ENCODE peak calls at places on chromosome 2, in nine cellular contexts. Y, Z, I, P, H, O, V, W and G are unnamed samples.

GRCh38 chr2:112714836-112715631 is 5.8 kb upstream of the NT5DC4 start:
- DNase-seq in Y (no peak), Z (no peak), I (no peak), P (peak), H (no peak), O (peak), V (no peak), W (no peak), G (no peak)

GRCh38 chr2:133676392-133677130 is 108.3 kb upstream of the NCKAP5 start:
- DNase-seq in Y (no peak), Z (no peak), I (no peak), P (no peak), H (no peak), O (no peak), V (no peak), W (no peak), G (no peak)

GRCh38 chr2:27408601-27409320 is 630 bp downstream of the PPM1G start:
- DNase-seq in Y (peak), Z (peak), I (peak), P (peak), H (no peak), O (no peak), V (peak), W (no peak), G (no peak)

GRCh38 chr2:25273985-25274550 is 67.7 kb downstream of the DNMT3A start:
- DNase-seq in Y (no peak), Z (no peak), I (no peak), P (no peak), H (no peak), O (no peak), V (peak), W (no peak), G (no peak)

GRCh38 chr2:68018727-68019126 is 44.1 kb downstream of the C1D start:
- DNase-seq in Y (no peak), Z (no peak), I (no peak), P (peak), H (no peak), O (no peak), V (no peak), W (no peak), G (no peak)

GRCh38 chr2:161136194-161136593 is 24.0 kb upstream of the TANK start:
- DNase-seq in Y (no peak), Z (no peak), I (no peak), P (no peak), H (no peak), O (no peak), V (no peak), W (no peak), G (no peak)

GRCh38 chr2:199118701-199119241 is 339.0 kb downstream of the SATB2 start:
- DNase-seq in Y (no peak), Z (no peak), I (no peak), P (no peak), H (no peak), O (no peak), V (no peak), W (no peak), G (no peak)

GRCh38 chr2:19048593-19049264 is 309.7 kb downstream of the OSR1 start:
- DNase-seq in Y (no peak), Z (peak), I (no peak), P (peak), H (peak), O (no peak), V (no peak), W (no peak), G (no peak)

GRCh38 chr2:232927793-232928563 is 57.9 kb downstream of the SNORC start:
- DNase-seq in Y (no peak), Z (no peak), I (peak), P (peak), H (no peak), O (no peak), V (no peak), W (peak), G (peak)

GRCh38 chr2:160558531-160558930 is 64.9 kb upstream of the RBMS1 start:
- DNase-seq in Y (no peak), Z (no peak), I (no peak), P (no peak), H (no peak), O (no peak), V (no peak), W (no peak), G (no peak)

GRCh38 chr2:2294183-2294675 is 36.8 kb downstream of the MYT1L start:
- DNase-seq in Y (no peak), Z (no peak), I (no peak), P (no peak), H (no peak), O (no peak), V (no peak), W (no peak), G (no peak)

GRCh38 chr2:46164581-46165301 is 132.5 kb upstream of the EPAS1 start:
- DNase-seq in Y (no peak), Z (peak), I (no peak), P (peak), H (no peak), O (peak), V (peak), W (no peak), G (no peak)

GRCh38 chr2:128633501-128633900 is 314.8 kb upstream of the HS6ST1 start:
- DNase-seq in Y (no peak), Z (no peak), I (no peak), P (no peak), H (no peak), O (no peak), V (no peak), W (no peak), G (no peak)

GRCh38 chr2:149490296-149490695 is 97.3 kb downstream of the MMADHC start:
- DNase-seq in Y (no peak), Z (no peak), I (no peak), P (peak), H (no peak), O (no peak), V (no peak), W (no peak), G (no peak)

GRCh38 chr2:15667579-15668556 is 76.2 kb downstream of the DDX1 start:
- DNase-seq in Y (no peak), Z (no peak), I (no peak), P (peak), H (no peak), O (peak), V (no peak), W (no peak), G (no peak)

GRCh38 chr2:137865954-137866540 is 98.2 kb upstream of the HNMT start:
- DNase-seq in Y (peak), Z (peak), I (peak), P (peak), H (peak), O (peak), V (no peak), W (peak), G (no peak)

GRCh38 chr2:127537142-127537541 is 1.7 kb downstream of the MYO7B start:
- DNase-seq in Y (no peak), Z (no peak), I (no peak), P (no peak), H (no peak), O (no peak), V (no peak), W (no peak), G (no peak)

GRCh38 chr2:215680605-215681598 is 245.0 kb upstream of the FN1 start:
- DNase-seq in Y (peak), Z (no peak), I (no peak), P (peak), H (peak), O (peak), V (no peak), W (no peak), G (no peak)

DNA sequence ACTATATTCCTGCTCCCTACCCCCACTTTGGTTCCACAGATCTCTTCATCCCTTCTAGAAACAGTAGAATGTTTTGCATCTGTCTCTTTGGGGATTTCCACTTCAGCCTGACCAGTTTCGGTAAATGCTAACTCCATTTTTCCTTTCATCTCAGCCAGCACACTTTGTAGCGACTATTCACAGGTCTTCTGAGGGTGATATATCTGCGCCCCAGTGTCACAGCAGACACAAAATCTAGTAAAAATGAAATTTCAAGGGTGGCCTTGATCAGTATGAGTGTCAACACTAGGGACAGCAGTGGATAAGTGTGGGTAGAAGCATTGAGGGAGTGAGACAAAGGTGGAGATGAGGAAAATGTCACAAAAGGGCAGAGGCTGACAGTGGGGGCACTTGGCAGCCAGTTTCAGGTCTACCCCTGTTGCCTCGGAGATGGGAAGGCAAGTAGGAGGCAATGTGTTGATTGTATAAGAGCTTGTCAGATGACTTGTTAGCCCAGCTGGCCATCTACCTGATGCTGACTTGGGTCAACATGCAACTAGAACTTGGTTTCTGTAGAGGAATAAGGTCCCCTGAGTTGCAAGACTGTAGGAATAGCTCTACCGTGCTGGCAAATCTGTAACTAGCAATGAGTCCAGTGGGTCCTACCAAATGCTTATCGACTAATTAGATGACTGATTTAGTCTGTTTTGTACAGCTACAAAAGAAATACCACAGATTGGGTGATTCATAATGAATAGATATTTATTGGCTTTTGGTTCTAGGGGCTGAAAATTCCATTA is 60.7 kb downstream of the CXCR4 start:
- DNase-seq in Y (peak), Z (no peak), I (peak), P (no peak), H (no peak), O (no peak), V (no peak), W (no peak), G (no peak)
- TF ChIP-seq CTCF in Y (no peak), Z (no peak), I (no peak), P (no peak), H (no peak), O (no peak), V (no peak), W (no peak), G (no peak)

DNA sequence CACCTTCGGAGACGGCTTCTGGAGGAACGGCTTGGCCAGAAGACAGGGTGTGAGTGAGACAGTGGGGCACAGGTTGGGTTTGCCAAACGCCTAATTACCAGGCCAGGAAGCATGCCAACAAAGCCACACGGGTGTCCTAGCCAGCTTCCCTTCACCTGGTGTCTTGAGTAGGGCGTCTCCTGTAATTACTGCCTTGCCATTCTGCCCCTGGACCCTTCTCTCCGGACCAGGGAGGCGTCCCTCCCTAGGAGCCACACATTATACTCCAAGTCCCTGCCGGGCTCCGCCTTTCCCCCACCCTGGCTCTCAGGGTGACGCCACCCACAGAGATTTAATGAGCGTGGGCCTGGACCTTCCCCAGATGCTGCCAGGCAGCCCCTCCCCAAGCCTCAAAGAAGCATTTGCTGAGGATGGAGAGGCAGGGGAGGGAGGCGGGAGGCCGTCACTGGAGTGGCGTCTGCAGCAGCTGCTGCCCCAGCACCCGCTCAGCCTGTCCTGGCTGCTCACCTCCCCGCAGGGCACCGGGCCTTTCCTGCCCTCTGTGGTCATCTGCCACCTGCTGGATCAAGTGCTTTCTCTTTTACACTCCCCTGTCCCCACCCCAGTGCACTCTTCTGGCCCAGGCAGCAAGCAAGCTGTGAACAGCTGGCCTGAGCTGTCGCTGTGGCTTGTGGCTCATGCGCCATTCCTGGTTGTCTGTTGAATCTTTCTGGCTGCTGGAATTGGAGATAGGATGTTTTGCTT is 20.7 kb downstream of the FOSL2 start:
- DNase-seq in Y (no peak), Z (peak), I (no peak), P (no peak), H (no peak), O (no peak), V (no peak), W (no peak), G (no peak)
- TF ChIP-seq CTCF in Y (no peak), Z (no peak), I (no peak), P (peak), H (peak), O (peak), V (no peak), W (no peak), G (no peak)

GRCh38 chr2:206833291-206833690 is 67.9 kb downstream of the FASTKD2 start:
- DNase-seq in Y (no peak), Z (no peak), I (no peak), P (no peak), H (no peak), O (no peak), V (no peak), W (no peak), G (no peak)
- TF ChIP-seq CTCF in Y (no peak), Z (no peak), I (no peak), P (no peak), H (no peak), O (no peak), V (no peak), W (no peak), G (no peak)

GRCh38 chr2:231386446-231386845 is 9.1 kb upstream of the B3GNT7 start:
- DNase-seq in Y (no peak), Z (no peak), I (no peak), P (peak), H (no peak), O (peak), V (no peak), W (no peak), G (no peak)

GRCh38 chr2:231385429-231385828 is 10.1 kb upstream of the B3GNT7 start:
- DNase-seq in Y (no peak), Z (no peak), I (no peak), P (no peak), H (no peak), O (no peak), V (no peak), W (no peak), G (no peak)

GRCh38 chr2:231390667-231391066 is 4.8 kb upstream of the B3GNT7 start:
- DNase-seq in Y (no peak), Z (no peak), I (no peak), P (no peak), H (no peak), O (no peak), V (no peak), W (no peak), G (no peak)

GRCh38 chr2:231388725-231389346 is 6.7 kb upstream of the B3GNT7 start:
- DNase-seq in Y (no peak), Z (no peak), I (no peak), P (no peak), H (no peak), O (no peak), V (no peak), W (no peak), G (no peak)

GRCh38 chr2:231387904-231388724 is 7.4 kb upstream of the B3GNT7 start:
- DNase-seq in Y (no peak), Z (no peak), I (no peak), P (peak), H (peak), O (no peak), V (no peak), W (peak), G (no peak)
- TF ChIP-seq CTCF in Y (no peak), Z (no peak), I (no peak), P (peak), H (peak), O (no peak), V (no peak), W (no peak), G (no peak)

DNA sequence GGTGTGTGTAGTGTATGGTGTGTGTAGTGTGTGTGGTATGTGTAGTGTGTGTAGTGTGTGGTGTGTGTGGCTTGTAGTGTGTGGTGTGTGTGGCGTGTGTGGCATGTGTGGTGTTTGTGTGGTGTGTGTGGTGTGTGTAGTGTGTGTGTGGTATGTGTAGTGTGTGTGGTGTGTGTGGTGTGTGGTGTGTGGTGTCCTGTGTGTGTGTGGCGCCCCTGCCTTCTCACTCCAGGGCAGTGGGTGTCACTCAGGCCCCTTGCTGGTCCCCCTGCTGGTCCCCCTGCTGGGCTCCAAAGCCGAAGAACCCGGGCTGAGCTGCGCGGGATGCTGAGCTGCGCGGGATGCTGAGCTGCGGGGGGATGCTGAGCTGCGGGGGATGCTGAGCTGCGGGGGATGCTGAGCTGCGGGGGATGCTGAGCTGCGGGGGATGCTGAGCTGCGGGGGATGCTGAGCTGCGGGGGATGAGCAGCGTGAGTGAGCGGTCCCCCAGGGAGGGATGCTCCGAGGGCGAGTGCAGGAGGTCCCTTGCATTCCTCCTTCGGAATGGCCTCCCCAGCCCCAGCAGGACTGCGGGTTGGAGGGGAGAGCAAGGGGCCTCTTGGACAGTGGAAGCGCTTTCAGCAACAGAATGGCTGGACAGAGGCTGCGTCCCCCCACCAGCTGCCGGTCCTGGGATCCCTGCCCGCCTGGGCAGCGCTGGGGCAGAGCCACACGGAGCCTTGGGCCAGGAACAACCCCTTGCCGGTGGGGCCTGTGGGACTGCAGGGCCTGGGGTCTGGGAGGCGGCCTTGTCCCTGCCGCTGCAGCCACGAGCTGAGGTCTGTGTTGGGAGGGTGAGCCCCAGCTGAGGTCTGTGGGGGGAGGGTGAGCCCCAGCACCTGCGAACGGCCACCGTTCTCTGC is 3.3 kb upstream of the RTP5 start:
- DNase-seq in Y (peak), Z (no peak), I (no peak), P (no peak), H (no peak), O (no peak), V (peak), W (no peak), G (no peak)
- TF ChIP-seq CTCF in Y (no peak), Z (no peak), I (no peak), P (no peak), H (no peak), O (no peak), V (no peak), W (no peak), G (no peak)

GRCh38 chr2:214104219-214104618 is 306.6 kb upstream of the VWC2L start:
- DNase-seq in Y (no peak), Z (no peak), I (no peak), P (no peak), H (no peak), O (no peak), V (no peak), W (no peak), G (no peak)
- TF ChIP-seq CTCF in Y (no peak), Z (no peak), I (no peak), P (no peak), H (no peak), O (no peak), V (no peak), W (no peak), G (no peak)

GRCh38 chr2:104412384-104412783 is 441.5 kb upstream of the POU3F3 start:
- DNase-seq in Y (no peak), Z (peak), I (peak), P (peak), H (peak), O (no peak), V (no peak), W (peak), G (no peak)
- TF ChIP-seq CTCF in Y (no peak), Z (peak), I (peak), P (peak), H (peak), O (peak), V (peak), W (peak), G (peak)